ENCODE peak calls at places on chromosomes 6 and 20, in nine cellular contexts. S is GM12865, W is body of pancreas, B is adrenal gland, T is epithelial cell of proximal tubule, Y is choroid plexus epithelial cell, Z is mucosa of descending colon, X is suprapubic skin, U is colonic mucosa. Q is an unnamed sample.

GRCh38 chr20:31818376-31818908 is 714 bp upstream of the MYLK2 start:
- DNase-seq in X (peak), T (no peak), S (no peak), W (no peak), Z (no peak), U (no peak), Y (no peak), B (no peak), Q (no peak)

GRCh38 chr6:25002326-25003066 is 66.7 kb upstream of the RIPOR2 start:
- DNase-seq in X (no peak), W (no peak), Y (no peak), B (no peak), T (no peak), U (no peak), Z (peak), S (no peak), Q (no peak)

GRCh38 chr20:56780266-56780665 is 151.2 kb downstream of the TFAP2C start:
- DNase-seq in W (no peak), Y (no peak), U (no peak), Z (no peak), T (no peak), S (no peak), B (no peak), X (no peak), Q (no peak)

GRCh38 chr6:117547688-117548621 is 54.4 kb downstream of the GOPC start:
- DNase-seq in U (peak), B (peak), Y (peak), Z (peak), X (peak), W (peak), S (peak), T (no peak), Q (peak)

GRCh38 chr20:52539891-52540290 is 348.3 kb upstream of the ZFP64 start:
- DNase-seq in U (peak), S (no peak), B (no peak), W (no peak), T (no peak), Y (no peak), Z (peak), X (no peak), Q (no peak)

GRCh38 chr6:169445227-169445626 is 191.6 kb upstream of the THBS2 start:
- DNase-seq in Y (no peak), W (no peak), B (no peak), Z (no peak), U (no peak), T (no peak), X (no peak), S (no peak), Q (no peak)

GRCh38 chr6:110517601-110518280 is 41.3 kb upstream of the SLC22A16 start:
- DNase-seq in S (no peak), Z (no peak), X (no peak), B (no peak), Y (no peak), T (no peak), U (no peak), W (no peak), Q (peak)

GRCh38 chr6:104957301-104958177 is 632 bp downstream of the LIN28B start:
- DNase-seq in W (no peak), X (no peak), T (no peak), U (no peak), Z (no peak), B (no peak), Y (no peak), S (no peak), Q (no peak)

GRCh38 chr6:14732845-14733757 is 512.8 kb upstream of the JARID2 start:
- DNase-seq in T (no peak), S (peak), U (no peak), Z (no peak), Y (peak), X (no peak), W (no peak), B (no peak), Q (peak)

GRCh38 chr6:134529921-134530320 is 212.0 kb upstream of the SGK1 start:
- DNase-seq in S (no peak), T (no peak), Z (no peak), W (no peak), B (no peak), U (no peak), Y (peak), X (no peak), Q (peak)
- TF ChIP-seq CTCF in S (no peak), T (no peak), Z (no peak), W (no peak), B (no peak), U (no peak), Y (no peak), X (no peak), Q (no peak)

DNA sequence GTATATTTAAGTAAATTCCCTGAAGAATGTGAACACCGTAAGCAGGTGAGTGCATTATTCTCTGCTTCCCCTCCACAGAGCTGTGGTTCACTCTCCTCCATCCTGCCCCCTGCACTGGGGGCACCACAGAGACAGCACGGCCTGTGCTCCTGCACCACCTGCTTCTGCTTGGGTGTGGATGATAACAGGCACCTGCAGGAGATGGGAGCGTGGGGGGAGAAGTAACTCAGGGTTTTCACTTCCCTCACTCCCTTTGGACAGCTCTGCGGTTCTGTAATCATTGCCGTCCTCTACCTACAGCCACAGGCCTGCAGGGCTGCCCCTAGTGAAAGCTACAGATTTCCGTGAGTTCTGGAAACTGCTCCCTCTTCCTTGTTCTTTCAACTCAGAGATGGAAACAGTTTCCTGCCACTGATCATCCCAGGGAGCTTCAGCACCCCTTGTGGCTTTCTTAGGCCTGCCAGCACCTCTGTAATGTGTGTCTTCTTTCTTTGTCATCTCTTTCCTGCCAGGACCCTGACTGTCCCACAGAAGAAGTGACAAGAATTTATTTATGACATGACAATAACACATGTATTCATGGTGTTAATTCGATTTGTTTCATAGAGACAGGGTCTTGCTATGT is 21.3 kb upstream of the MICB start:
- DNase-seq in B (no peak), T (no peak), X (no peak), S (no peak), W (no peak), U (no peak), Z (no peak), Y (no peak), Q (no peak)
- H3K4me3 ChIP-seq in B (no peak), T (no peak), X (no peak), S (no peak), W (no peak), U (no peak), Z (no peak), Y (no peak), Q (no peak)

GRCh38 chr6:43492673-43493072 is 15.3 kb downstream of the TJAP1 start:
- DNase-seq in S (no peak), U (no peak), Y (peak), B (no peak), Z (no peak), X (no peak), W (no peak), T (no peak), Q (peak)

GRCh38 chr6:43493833-43494232 is 16.3 kb downstream of the LRRC73 start:
- DNase-seq in U (no peak), Y (no peak), B (no peak), T (no peak), W (no peak), X (no peak), S (no peak), Z (no peak), Q (no peak)

GRCh38 chr6:43491750-43492661 is 14.6 kb downstream of the TJAP1 start:
- DNase-seq in X (no peak), B (peak), Y (peak), S (no peak), T (no peak), W (no peak), U (peak), Z (peak), Q (peak)

GRCh38 chr6:43494321-43494720 is 15.8 kb downstream of the LRRC73 start:
- DNase-seq in S (no peak), Z (no peak), T (no peak), X (no peak), B (no peak), Y (no peak), U (no peak), W (no peak), Q (no peak)

DNA sequence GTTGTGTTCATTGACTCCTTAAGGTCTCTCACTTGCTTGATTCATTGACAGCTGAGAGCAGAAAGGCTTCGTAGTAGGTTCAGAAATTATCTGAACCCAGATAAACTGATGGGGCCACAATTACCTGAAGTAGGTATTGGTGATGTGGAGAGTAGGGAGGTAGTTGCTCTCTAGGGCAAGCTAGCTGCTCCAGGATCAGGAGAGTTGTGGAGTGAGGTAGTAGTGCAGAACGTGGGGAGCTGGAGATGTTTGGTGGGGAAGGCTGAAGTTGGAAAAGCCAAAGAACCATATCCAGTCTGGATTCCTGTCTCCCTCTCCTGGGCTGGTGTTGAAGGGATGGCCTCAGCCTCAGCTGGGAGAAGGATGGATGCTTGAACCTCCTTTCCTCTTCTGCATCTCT is 15.9 kb downstream of the TJAP1 start:
- DNase-seq in Y (no peak), X (no peak), Z (no peak), B (no peak), S (no peak), T (no peak), W (no peak), U (no peak), Q (no peak)
- TF ChIP-seq CTCF in Y (no peak), X (no peak), Z (no peak), B (no peak), S (no peak), T (no peak), W (no peak), U (no peak), Q (no peak)

DNA sequence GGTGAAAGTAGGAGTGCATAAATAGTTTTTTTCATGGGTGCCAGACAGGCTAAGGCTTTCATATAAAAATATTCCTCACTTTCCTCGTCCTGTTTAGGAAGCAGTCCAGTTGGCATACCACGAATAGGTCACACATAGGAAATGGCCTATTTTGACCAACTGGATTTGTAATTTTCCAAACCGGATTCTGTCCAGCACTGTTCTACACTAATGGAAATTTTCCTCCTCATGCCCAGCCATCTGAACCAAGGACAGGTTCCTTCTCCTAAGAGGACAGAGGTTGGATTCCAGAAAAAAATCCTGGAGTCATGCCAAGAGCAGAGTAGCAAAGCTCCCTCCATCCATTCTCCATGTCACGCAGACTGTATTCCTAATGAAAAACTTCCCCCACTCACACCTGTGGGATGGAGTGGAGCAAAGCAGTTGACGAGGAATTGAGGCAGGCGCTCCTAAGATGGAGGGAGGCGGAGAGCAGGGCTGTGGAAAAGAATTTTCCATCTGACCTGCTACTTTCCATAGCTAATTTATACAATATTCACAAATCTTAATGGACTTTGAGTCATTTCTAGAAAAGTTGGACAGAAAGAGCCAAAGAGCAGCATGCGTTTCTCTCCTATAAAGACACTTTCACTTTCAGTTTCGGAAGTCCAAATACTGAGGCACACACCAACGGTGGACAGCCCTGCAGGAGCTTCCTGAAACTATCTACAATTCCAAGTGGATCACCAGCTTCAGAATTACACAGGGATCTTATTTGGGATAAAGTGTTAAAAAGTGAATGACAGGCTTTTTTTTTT is 43.3 kb downstream of the PANK2 start:
- DNase-seq in S (no peak), X (no peak), T (no peak), Y (peak), Z (no peak), W (no peak), U (no peak), B (no peak), Q (peak)
- H3K4me3 ChIP-seq in S (no peak), X (peak), T (peak), Y (peak), Z (no peak), W (no peak), U (peak), B (no peak), Q (peak)

GRCh38 chr6:154783229-154783628 is 50.0 kb downstream of the SCAF8 start:
- DNase-seq in U (no peak), W (no peak), X (no peak), B (no peak), Y (no peak), T (no peak), Z (no peak), S (no peak), Q (no peak)
- TF ChIP-seq CTCF in U (no peak), W (no peak), X (no peak), B (no peak), Y (no peak), T (no peak), Z (no peak), S (no peak), Q (no peak)

Q was measured in fibroblast of mammary gland.